ENCODE peak calls at places on chromosomes 1 and 21, in seven cellular contexts. A is NCI-H226; Q is HT1080; P is Calu3; K is stimulated activated CD8-positive, alpha-beta memory T cell treated with anti-CD3 and anti-CD28 coated beads, Interleukin-2, amount 100 ng/mL, for 48 hours; B is endodermal cell; N is T-helper 1 cell. C is an unnamed sample.

GRCh38 chr1:21621051-21621450 is 48.1 kb downstream of the RAP1GAP start:
- DNase-seq in A (no peak), Q (no peak), B (no peak), N (no peak), P (no peak), K (no peak), C (no peak)

GRCh38 chr1:197526736-197527371 is 248.4 kb downstream of the DENND1B start:
- DNase-seq in N (no peak), P (no peak), B (no peak), K (no peak), A (no peak), Q (no peak), C (peak; percentile 50)

GRCh38 chr1:66571789-66572188 is 37.8 kb downstream of the SGIP1 start:
- DNase-seq in P (no peak), B (no peak), K (no peak), N (no peak), A (peak; percentile 9), Q (peak; percentile 77), C (peak; percentile 48)

GRCh38 chr1:9809122-9809521 is 14.6 kb downstream of the CLSTN1 start:
- DNase-seq in B (peak; percentile 53), Q (no peak), A (peak; percentile 75), K (no peak), N (no peak), P (no peak), C (no peak)

GRCh38 chr1:112509005-112509659 is 367 bp downstream of the WNT2B start:
- DNase-seq in N (peak; percentile 10), B (peak; percentile 86), P (peak; percentile 14), K (no peak), A (no peak), Q (no peak), C (no peak)

GRCh38 chr1:8332806-8333205 is 14.9 kb downstream of the SLC45A1 start:
- DNase-seq in N (no peak), A (no peak), K (no peak), P (no peak), B (no peak), Q (no peak), C (no peak)

GRCh38 chr1:89953072-89953626 is 41.8 kb upstream of the ZNF326 start:
- DNase-seq in Q (peak; percentile 89), K (no peak), P (peak; percentile 80), B (peak; percentile 81), A (peak; percentile 94), N (peak; percentile 4), C (peak; percentile 87)

GRCh38 chr1:112997781-112998180 is 41.8 kb upstream of the SLC16A1 start:
- DNase-seq in A (peak; percentile 25), N (no peak), B (no peak), P (no peak), Q (no peak), K (no peak), C (no peak)

GRCh38 chr1:218718216-218718615 is 373.1 kb downstream of the TGFB2 start:
- DNase-seq in Q (no peak), P (no peak), A (no peak), B (no peak), K (no peak), N (no peak), C (no peak)

GRCh38 chr1:1385931-1386330 is 10.9 kb upstream of the AURKAIP1 start:
- DNase-seq in P (no peak), Q (no peak), N (no peak), K (no peak), B (no peak), A (no peak), C (no peak)

GRCh38 chr1:107935396-107936064 is 29.4 kb downstream of the VAV3 start:
- DNase-seq in P (no peak), K (no peak), N (no peak), B (no peak), Q (peak; percentile 23), A (no peak), C (no peak)

GRCh38 chr1:183287191-183287675 is 101.2 kb downstream of the LAMC2 start:
- DNase-seq in P (no peak), A (peak; percentile 98), Q (no peak), N (no peak), B (peak; percentile 79), K (no peak), C (no peak)

GRCh38 chr1:217484881-217485280 is 146.0 kb downstream of the GPATCH2 start:
- DNase-seq in B (no peak), K (no peak), A (no peak), P (no peak), Q (no peak), N (no peak), C (no peak)

GRCh38 chr1:51063121-51063520 is 38.9 kb upstream of the C1orf185 start:
- DNase-seq in P (peak; percentile 36), K (no peak), A (peak; percentile 96), Q (peak; percentile 97), N (no peak), B (no peak), C (peak; percentile 61)

GRCh38 chr1:7224081-7224534 is 438.9 kb downstream of the CAMTA1 start:
- DNase-seq in A (no peak), Q (no peak), K (no peak), N (no peak), P (no peak), B (no peak), C (no peak)

GRCh38 chr1:45913183-45913924 is 109.9 kb downstream of the MAST2 start:
- DNase-seq in N (no peak), Q (no peak), B (peak; percentile 63), P (no peak), K (no peak), A (no peak), C (peak; percentile 21)

GRCh38 chr1:200362421-200362820 is 47.4 kb downstream of the ZNF281 start:
- DNase-seq in B (peak; percentile 61), A (no peak), Q (no peak), P (no peak), K (no peak), N (no peak), C (no peak)

GRCh38 chr21:40689816-40690215 is 157.1 kb downstream of the DSCAM start:
- DNase-seq in A (no peak), Q (no peak), K (no peak), B (no peak), P (no peak), N (no peak), C (no peak)

GRCh38 chr1:24413350-24414163 is at the start of gene STPG1:
- DNase-seq in N (peak; percentile 57), B (peak; percentile 94), P (peak; percentile 84), K (peak; percentile 72), Q (peak; percentile 87), A (peak; percentile 88), C (peak; percentile 92)

GRCh38 chr1:58727363-58727762 is 27.5 kb upstream of the MYSM1 start:
- DNase-seq in B (no peak), N (no peak), Q (peak; percentile 99), K (no peak), A (peak; percentile 91), P (peak; percentile 55), C (peak; percentile 97)

GRCh38 chr1:89211035-89211634 is 12.4 kb upstream of the GBP4 start:
- DNase-seq in N (no peak), B (no peak), Q (no peak), A (no peak), K (no peak), P (no peak), C (peak; percentile 3)

GRCh38 chr1:3698660-3699408 is 46.5 kb downstream of the TP73 start:
- DNase-seq in Q (no peak), K (no peak), N (no peak), B (no peak), A (no peak), P (no peak), C (peak; percentile 41)

GRCh38 chr1:246567258-246568235 is 1.3 kb downstream of the CNST start:
- DNase-seq in K (no peak), Q (peak; percentile 41), A (peak; percentile 44), B (no peak), N (no peak), P (no peak), C (peak; percentile 67)

GRCh38 chr1:19325368-19325957 is 13.3 kb downstream of the SLC66A1 start:
- DNase-seq in K (no peak), A (peak; percentile 49), P (no peak), Q (no peak), N (no peak), B (no peak), C (no peak)

GRCh38 chr1:224894915-224895314 is 34.6 kb upstream of the DNAH14 start:
- DNase-seq in K (no peak), B (peak; percentile 58), Q (peak; percentile 43), A (no peak), N (no peak), P (no peak), C (peak; percentile 62)

GRCh38 chr1:107572674-107573205 is 392.2 kb downstream of the VAV3 start:
- DNase-seq in A (peak; percentile 79), K (no peak), B (no peak), Q (peak; percentile 81), N (no peak), P (no peak), C (peak; percentile 95)

GRCh38 chr1:204463125-204464060 is 31.2 kb downstream of the PIK3C2B start:
- DNase-seq in N (no peak), B (no peak), K (no peak), A (no peak), P (no peak), Q (no peak), C (no peak)

GRCh38 chr1:53370369-53370961 is 42.6 kb upstream of the LRP8 start:
- DNase-seq in A (no peak), N (no peak), K (no peak), B (peak; percentile 44), Q (no peak), P (no peak), C (no peak)

GRCh38 chr1:95287078-95287477 is 53.1 kb downstream of the RWDD3 start:
- DNase-seq in A (no peak), B (no peak), Q (no peak), K (no peak), N (no peak), P (peak; percentile 9), C (peak; percentile 9)

GRCh38 chr1:85862456-85862855 is 154.2 kb upstream of the ZNHIT6 start:
- DNase-seq in N (no peak), A (peak; percentile 6), B (no peak), P (peak; percentile 11), Q (peak; percentile 3), K (no peak), C (peak; percentile 40)

GRCh38 chr1:247211339-247211738 is 39.5 kb upstream of the ZNF124 start:
- DNase-seq in A (no peak), K (no peak), P (no peak), Q (no peak), N (no peak), B (no peak), C (no peak)

GRCh38 chr21:31666445-31667010 is 7.0 kb downstream of the SOD1 start:
- DNase-seq in N (no peak), Q (no peak), K (no peak), P (no peak), B (no peak), A (no peak), C (no peak)

GRCh38 chr1:26357121-26357602 is 3.2 kb upstream of the CRYBG2 start:
- DNase-seq in Q (no peak), A (peak; percentile 81), N (no peak), K (no peak), B (no peak), P (peak; percentile 73), C (peak; percentile 84)

GRCh38 chr1:217138173-217138838 is 415.1 kb upstream of the ESRRG start:
- DNase-seq in B (peak; percentile 66), A (no peak), K (no peak), P (no peak), Q (no peak), N (no peak), C (no peak)

GRCh38 chr1:86429830-86430229 is 5.9 kb downstream of the CLCA2 start:
- DNase-seq in A (peak; percentile 95), P (peak; percentile 54), B (no peak), K (no peak), Q (peak; percentile 96), N (no peak), C (peak; percentile 96)

GRCh38 chr1:17119744-17120482 is 662 bp upstream of the PADI2 start:
- DNase-seq in P (no peak), A (no peak), B (peak; percentile 74), Q (no peak), N (no peak), K (no peak), C (no peak)

GRCh38 chr1:113940365-113941244 is 11.5 kb downstream of the HIPK1 start:
- DNase-seq in A (no peak), B (no peak), K (peak; percentile 37), N (no peak), Q (no peak), P (no peak), C (no peak)

C was measured in MCF 10A.